ENCODE peak calls at places on chromosomes 12 and 14, in four cellular contexts. Y is kidney, P is A673, A is heart right ventricle. U is an unnamed sample.

GRCh38 chr12:25553083-25553482 is at the start of gene LMNTD1:
- DNase-seq in Y (no peak), P (no peak), A (no peak), U (no peak)

GRCh38 chr14:61733972-61734371 is 28.2 kb upstream of the SNAPC1 start:
- DNase-seq in Y (no peak), P (no peak), A (no peak), U (no peak)

GRCh38 chr12:81759215-81759991 is at the start of gene PPFIA2:
- DNase-seq in Y (peak), P (peak), A (peak), U (no peak)

GRCh38 chr14:67218126-67218525 is 23.1 kb upstream of the PALS1 start:
- DNase-seq in Y (no peak), P (no peak), A (no peak), U (no peak)

GRCh38 chr12:34206061-34206785 is 183.9 kb downstream of the ALG10 start:
- DNase-seq in Y (no peak), P (no peak), A (no peak), U (no peak)

GRCh38 chr12:2636741-2637140 is 158.0 kb upstream of the FKBP4 start:
- DNase-seq in Y (peak), P (no peak), A (no peak), U (no peak)

GRCh38 chr14:29800961-29801360 is 126.7 kb downstream of the PRKD1 start:
- DNase-seq in Y (no peak), P (peak), A (no peak), U (no peak)

GRCh38 chr12:123266679-123267277 is 4.9 kb downstream of the CDK2AP1 start:
- DNase-seq in Y (peak), P (no peak), A (no peak), U (no peak)

GRCh38 chr14:103700753-103701490 is 14.3 kb downstream of the XRCC3 start:
- DNase-seq in Y (peak), P (no peak), A (no peak), U (no peak)

GRCh38 chr12:55188974-55189556 is 31.8 kb upstream of the OR10A7 start:
- DNase-seq in Y (no peak), P (peak), A (peak), U (peak)

GRCh38 chr14:54425537-54426274 is 15.5 kb downstream of the CNIH1 start:
- DNase-seq in Y (no peak), P (no peak), A (no peak), U (no peak)
- H3K27ac ChIP-seq in Y (no peak), P (no peak), A (no peak), U (no peak)

GRCh38 chr14:64935508-64935907 is 7.0 kb downstream of the GPX2 start:
- DNase-seq in Y (no peak), P (no peak), A (no peak), U (no peak)
- H3K27ac ChIP-seq in Y (no peak), P (no peak), A (no peak), U (no peak)

GRCh38 chr12:58413794-58414193 is 472.4 kb downstream of the ATP23 start:
- DNase-seq in Y (no peak), P (no peak), A (no peak), U (no peak)
- H3K27ac ChIP-seq in Y (no peak), P (no peak), A (no peak), U (no peak)

DNA sequence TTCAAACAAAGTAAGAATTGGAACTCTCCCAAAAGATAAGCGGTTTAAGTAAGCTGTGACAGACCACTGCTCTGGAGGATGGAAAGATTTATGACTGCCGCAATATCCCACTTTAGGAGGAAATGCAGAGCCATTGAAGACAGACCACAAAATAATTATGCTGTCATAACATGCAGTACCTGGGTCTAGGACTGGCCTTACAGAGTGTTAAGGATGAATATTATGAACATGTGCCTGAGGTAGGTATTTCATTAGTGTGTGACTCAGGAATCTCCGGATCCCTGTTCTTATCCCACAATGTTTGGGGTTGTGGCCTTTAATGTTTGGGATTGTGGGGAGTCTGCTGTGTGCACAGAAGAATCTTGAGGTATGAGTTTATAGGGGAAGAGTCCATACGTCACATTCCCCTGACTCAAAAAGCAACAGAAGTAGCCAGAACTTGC is 114.9 kb downstream of the SAMD4A start:
- DNase-seq in Y (no peak), P (peak), A (no peak), U (no peak)
- H3K27ac ChIP-seq in Y (no peak), P (no peak), A (no peak), U (no peak)

GRCh38 chr12:102010265-102010994 is 51.4 kb downstream of the WASHC3 start:
- DNase-seq in Y (no peak), P (no peak), A (no peak), U (no peak)
- H3K27ac ChIP-seq in Y (no peak), P (no peak), A (no peak), U (no peak)